ENCODE peak calls at places on chromosomes 7 and 10, in five cellular contexts. Q, D, L, I and M are unnamed samples.

GRCh38 chr10:70137135-70137534 is 4.5 kb upstream of the AIFM2 start:
- DNase-seq in Q (no peak), D (no peak), L (peak), I (no peak), M (no peak)

GRCh38 chr7:133635541-133635940 is 382.7 kb downstream of the EXOC4 start:
- DNase-seq in Q (no peak), D (no peak), L (no peak), I (no peak), M (no peak)

GRCh38 chr10:99654390-99654789 is 4.9 kb upstream of the ENTPD7 start:
- DNase-seq in Q (no peak), D (no peak), L (no peak), I (no peak), M (no peak)

GRCh38 chr10:79142064-79142491 is 73.3 kb downstream of the ZMIZ1 start:
- DNase-seq in Q (no peak), D (no peak), L (no peak), I (no peak), M (no peak)

GRCh38 chr7:130356760-130357611 is 12.4 kb downstream of the CPA5 start:
- DNase-seq in Q (no peak), D (peak), L (peak), I (no peak), M (no peak)

GRCh38 chr10:114681542-114681941 is 23.5 kb upstream of the ABLIM1 start:
- DNase-seq in Q (no peak), D (no peak), L (no peak), I (no peak), M (peak)

GRCh38 chr7:5479133-5479745 is 55.6 kb upstream of the TNRC18 start:
- DNase-seq in Q (no peak), D (no peak), L (no peak), I (no peak), M (no peak)

GRCh38 chr10:29243750-29244149 is 45.1 kb upstream of the LYZL1 start:
- DNase-seq in Q (no peak), D (peak), L (peak), I (peak), M (peak)

GRCh38 chr10:47137311-47137851 is 162.6 kb upstream of the GDF10 start:
- DNase-seq in Q (no peak), D (peak), L (no peak), I (no peak), M (no peak)

GRCh38 chr10:110459600-110459999 is 38.1 kb upstream of the DUSP5 start:
- DNase-seq in Q (no peak), D (no peak), L (no peak), I (no peak), M (no peak)

GRCh38 chr7:20307119-20307518 is 23.6 kb upstream of the ITGB8 start:
- DNase-seq in Q (no peak), D (peak), L (peak), I (no peak), M (peak)

GRCh38 chr7:41238851-41239331 is 464.0 kb downstream of the INHBA start:
- DNase-seq in Q (no peak), D (no peak), L (no peak), I (no peak), M (peak)

GRCh38 chr7:75850222-75850621 is 28.6 kb upstream of the RHBDD2 start:
- DNase-seq in Q (no peak), D (no peak), L (no peak), I (no peak), M (no peak)

GRCh38 chr10:87740232-87740631 is 77.8 kb downstream of the ATAD1 start:
- DNase-seq in Q (peak), D (peak), L (no peak), I (no peak), M (no peak)

GRCh38 chr7:139713835-139714162 is 64.0 kb downstream of the HIPK2 start:
- DNase-seq in Q (no peak), D (no peak), L (no peak), I (no peak), M (no peak)

GRCh38 chr10:703118-703517 is 13.7 kb upstream of the DIP2C start:
- DNase-seq in Q (no peak), D (no peak), L (no peak), I (no peak), M (no peak)

GRCh38 chr7:143240323-143241168 is 18.7 kb downstream of the TAS2R40 start:
- DNase-seq in Q (peak), D (peak), L (peak), I (peak), M (peak)

GRCh38 chr10:95388072-95388471 is 97.3 kb upstream of the PDLIM1 start:
- DNase-seq in Q (no peak), D (peak), L (no peak), I (no peak), M (no peak)

GRCh38 chr7:129271500-129272355 is 46.9 kb downstream of the AHCYL2 start:
- DNase-seq in Q (peak), D (peak), L (peak), I (peak), M (peak)

GRCh38 chr7:42181566-42181965 is 55.4 kb downstream of the GLI3 start:
- DNase-seq in Q (no peak), D (no peak), L (no peak), I (no peak), M (no peak)

GRCh38 chr7:43824963-43825362 is 44.4 kb downstream of the MRPS24 start:
- DNase-seq in Q (no peak), D (no peak), L (no peak), I (no peak), M (no peak)

GRCh38 chr7:150479023-150479716 is 28.7 kb downstream of the GIMAP8 start:
- DNase-seq in Q (no peak), D (no peak), L (no peak), I (no peak), M (no peak)

GRCh38 chr7:150473902-150474301 is 23.5 kb downstream of the GIMAP8 start:
- DNase-seq in Q (no peak), D (no peak), L (no peak), I (no peak), M (no peak)

GRCh38 chr7:150481207-150481920 is 30.9 kb downstream of the GIMAP8 start:
- DNase-seq in Q (no peak), D (no peak), L (no peak), I (no peak), M (no peak)

GRCh38 chr7:150476285-150476684 is 25.9 kb downstream of the GIMAP8 start:
- DNase-seq in Q (no peak), D (no peak), L (no peak), I (no peak), M (no peak)

GRCh38 chr7:150476819-150477631 is 26.6 kb downstream of the GIMAP8 start:
- DNase-seq in Q (no peak), D (no peak), L (peak), I (no peak), M (no peak)
- TF ChIP-seq JUN in Q (no peak), D (no peak), L (no peak), I (no peak), M (no peak)

GRCh38 chr10:33254556-33255160 is 79.8 kb downstream of the NRP1 start:
- DNase-seq in Q (peak), D (no peak), L (no peak), I (no peak), M (peak)

GRCh38 chr10:33252794-33253203 is 81.7 kb downstream of the NRP1 start:
- DNase-seq in Q (peak), D (peak), L (no peak), I (no peak), M (peak)

GRCh38 chr10:33252324-33252723 is 82.1 kb downstream of the NRP1 start:
- DNase-seq in Q (no peak), D (no peak), L (no peak), I (no peak), M (no peak)

GRCh38 chr10:33249659-33250058 is 84.8 kb downstream of the NRP1 start:
- DNase-seq in Q (no peak), D (no peak), L (no peak), I (no peak), M (peak)

GRCh38 chr10:33253411-33253810 is 81.1 kb downstream of the NRP1 start:
- DNase-seq in Q (no peak), D (no peak), L (no peak), I (no peak), M (peak)
- H3K27ac ChIP-seq in Q (no peak), D (peak), L (no peak), I (no peak), M (peak)

DNA sequence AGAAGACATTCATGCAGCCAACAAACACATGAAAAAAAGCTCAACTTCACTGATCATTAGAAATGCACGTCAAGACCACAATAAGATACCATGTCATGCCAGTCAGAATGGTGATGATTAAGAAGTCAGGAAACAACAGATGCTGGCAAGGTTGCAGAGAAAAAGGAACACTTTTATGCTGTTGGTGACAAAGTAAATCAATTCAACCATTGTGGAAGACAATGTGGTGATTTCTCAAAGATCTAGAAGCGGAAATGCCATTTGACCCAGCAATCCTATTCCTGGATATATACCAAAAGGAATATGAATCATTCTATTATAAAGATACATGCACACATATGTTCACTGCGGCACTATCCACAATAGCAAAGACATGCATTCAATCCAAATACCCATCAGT is 77.6 kb downstream of the C10orf90 start:
- DNase-seq in Q (no peak), D (no peak), L (no peak), I (no peak), M (no peak)
- TF ChIP-seq JUN in Q (no peak), D (no peak), L (no peak), I (no peak), M (no peak)

DNA sequence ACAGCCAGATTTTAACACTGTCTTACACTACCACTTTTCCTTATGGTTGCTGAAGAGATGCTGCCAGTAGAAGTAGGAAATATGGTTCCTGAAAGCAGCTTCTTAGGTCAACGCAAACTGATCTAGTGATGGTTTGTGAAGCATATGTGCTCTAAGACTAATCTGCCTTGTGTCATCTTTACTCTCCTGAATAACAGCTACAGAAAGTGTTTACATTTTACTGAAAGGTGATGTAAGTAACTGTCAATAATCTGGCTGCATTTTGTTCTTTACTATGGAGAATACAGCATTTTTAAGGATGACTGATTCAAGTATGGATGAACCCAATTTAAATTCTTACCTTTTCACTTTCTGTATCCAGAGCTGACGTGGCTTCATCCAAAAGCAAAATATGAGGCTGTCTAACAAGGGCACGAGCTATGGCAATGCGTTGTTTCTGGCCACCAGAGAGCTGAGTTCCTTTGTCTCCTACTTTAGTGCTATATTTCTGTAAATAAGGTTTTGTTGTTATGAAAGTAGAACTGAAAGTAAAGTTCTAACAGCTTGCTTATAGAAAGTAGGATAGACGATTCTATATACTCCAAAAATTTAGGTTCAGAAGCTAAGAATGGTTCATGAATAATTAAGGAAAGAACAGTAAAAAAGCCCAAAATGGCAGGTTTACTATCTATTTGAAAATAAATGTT is 30.2 kb upstream of the ABCB4 start:
- DNase-seq in Q (no peak), D (no peak), L (no peak), I (no peak), M (no peak)
- H3K27ac ChIP-seq in Q (no peak), D (no peak), L (no peak), I (no peak), M (no peak)

GRCh38 chr10:122113161-122113944 is 124.4 kb downstream of the TACC2 start:
- DNase-seq in Q (peak), D (peak), L (peak), I (peak), M (peak)
- TF ChIP-seq JUN in Q (no peak), D (peak), L (no peak), I (no peak), M (no peak)

DNA sequence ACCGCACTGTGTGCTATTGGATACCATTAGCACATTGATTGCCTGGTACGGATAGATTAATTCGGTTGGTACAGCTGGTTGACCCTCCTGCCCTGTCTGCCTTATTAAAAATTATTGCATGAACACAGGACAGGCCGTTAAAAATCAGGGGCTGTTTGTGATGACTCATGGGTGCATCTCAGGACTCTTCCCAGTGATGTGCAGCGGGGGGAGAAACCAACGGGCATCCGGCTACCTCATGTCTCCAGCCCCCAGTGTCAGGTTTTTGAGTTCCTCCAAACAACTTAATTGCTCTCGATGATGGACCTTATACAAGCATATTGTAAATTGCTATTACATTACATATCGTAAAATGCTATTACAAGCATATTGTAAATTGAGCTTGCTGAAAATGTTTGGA is 80.5 kb upstream of the BTBD16 start:
- DNase-seq in Q (no peak), D (no peak), L (no peak), I (no peak), M (no peak)
- H3K27ac ChIP-seq in Q (no peak), D (peak), L (no peak), I (no peak), M (no peak)

GRCh38 chr7:66920256-66920655 is 769 bp upstream of the TMEM248 start:
- DNase-seq in Q (no peak), D (no peak), L (no peak), I (no peak), M (no peak)
- TF ChIP-seq JUN in Q (no peak), D (no peak), L (no peak), I (no peak), M (no peak)

DNA sequence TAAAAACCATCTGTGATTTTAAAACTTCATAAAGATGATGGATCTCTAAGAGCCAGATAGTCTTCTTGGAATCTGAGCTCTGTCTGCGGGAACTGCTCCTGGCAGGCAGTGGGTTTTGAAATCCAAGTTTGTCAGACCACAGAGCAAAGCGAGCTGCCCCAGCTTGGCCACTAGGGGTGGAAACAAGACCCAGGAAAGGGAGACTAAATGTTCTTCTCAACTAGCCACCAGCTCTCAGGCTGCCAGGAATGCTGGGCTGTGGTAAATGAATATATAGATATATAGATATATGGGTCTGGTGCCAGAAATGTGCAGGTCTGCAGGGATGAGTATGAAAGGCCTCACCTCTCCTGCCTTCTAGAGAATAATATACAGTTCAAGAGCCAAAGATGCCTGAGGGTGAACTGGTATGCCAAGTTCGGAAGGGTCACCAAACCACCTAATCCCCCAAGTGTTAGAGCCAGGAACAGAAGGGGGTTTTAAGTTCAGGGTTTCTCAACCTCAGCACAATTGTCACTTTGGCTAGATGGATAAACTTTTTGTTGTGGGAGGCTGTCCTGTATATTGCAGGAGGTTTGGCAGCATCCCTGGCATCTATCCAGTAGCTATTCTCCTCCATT is 208.7 kb downstream of the KCNMA1 start:
- DNase-seq in Q (peak), D (peak), L (no peak), I (peak), M (no peak)
- H3K27ac ChIP-seq in Q (no peak), D (no peak), L (no peak), I (no peak), M (no peak)

DNA sequence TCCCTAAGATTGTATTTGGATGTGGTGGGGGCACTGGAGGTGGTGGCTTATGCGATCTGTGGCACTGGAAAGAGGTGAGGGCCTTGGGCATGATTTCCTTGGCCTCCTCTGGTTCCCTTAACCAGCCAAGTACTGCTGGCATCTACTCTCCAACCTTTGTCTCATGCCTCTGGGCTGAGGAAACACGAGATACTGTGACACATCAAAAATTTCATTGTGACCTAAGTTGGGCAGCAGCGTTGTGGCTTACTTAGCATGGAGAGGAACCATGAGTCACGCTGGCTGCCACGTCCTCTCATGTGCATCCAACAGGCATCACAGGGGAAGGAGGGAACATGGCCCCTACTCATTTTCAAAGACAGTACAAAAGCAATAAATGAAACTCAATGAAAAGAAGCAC is 29.7 kb upstream of the GSDME start:
- DNase-seq in Q (no peak), D (peak), L (no peak), I (no peak), M (peak)
- TF ChIP-seq JUN in Q (no peak), D (no peak), L (no peak), I (no peak), M (peak)